ENCODE peak calls at places on chromosomes 13 and 19, in seven cellular contexts. M is pancreas, P is HL-60, K is cardiac muscle cell, A is uterus, N is lower lobe of right lung, B is fibroblast of the aortic adventitia. O is an unnamed sample.

GRCh38 chr13:40139896-40140520 is 484.5 kb downstream of the COG6 start:
- DNase-seq in K (peak; percentile 51), M (no peak), P (no peak), N (no peak), A (no peak), B (no peak), O (peak; percentile 49)

GRCh38 chr13:51643114-51643881 is 59.0 kb downstream of the WDFY2 start:
- DNase-seq in K (peak; percentile 85), M (no peak), A (no peak), N (no peak), P (no peak), B (peak; percentile 81), O (peak; percentile 93)

GRCh38 chr19:23075031-23075733 is 41.6 kb upstream of the ZNF730 start:
- DNase-seq in K (peak; percentile 84), N (peak; percentile 51), M (peak; percentile 20), A (peak; percentile 61), P (peak; percentile 12), B (peak; percentile 60), O (peak; percentile 80)

GRCh38 chr19:296476-297225 is 5.4 kb upstream of the PLPP2 start:
- DNase-seq in A (no peak), P (no peak), M (no peak), B (no peak), K (no peak), N (peak; percentile 80), O (no peak)

GRCh38 chr13:87669379-87669978 is 1.7 kb upstream of the SLITRK5 start:
- DNase-seq in B (peak; percentile 6), K (peak; percentile 26), N (no peak), M (no peak), A (no peak), P (peak; percentile 28), O (peak; percentile 42)

GRCh38 chr13:38856065-38856464 is 134.6 kb downstream of the STOML3 start:
- DNase-seq in K (no peak), P (no peak), N (no peak), A (no peak), B (no peak), M (no peak), O (no peak)

GRCh38 chr19:49338023-49338677 is 2.9 kb downstream of the CD37 start:
- DNase-seq in P (no peak), K (no peak), A (no peak), N (no peak), M (peak; percentile 62), B (no peak), O (no peak)

GRCh38 chr13:24681930-24682329 is 1.7 kb downstream of the ATP12A start:
- DNase-seq in M (no peak), K (no peak), P (no peak), A (no peak), B (no peak), N (no peak), O (no peak)

GRCh38 chr13:114105351-114106225 is 26.8 kb downstream of the RASA3 start:
- DNase-seq in N (no peak), K (no peak), A (peak; percentile 15), M (no peak), P (no peak), B (no peak), O (no peak)

GRCh38 chr13:109271555-109271954 is 514.8 kb downstream of the IRS2 start:
- DNase-seq in N (no peak), P (no peak), A (no peak), K (no peak), M (no peak), B (no peak), O (no peak)

GRCh38 chr13:94706101-94706853 is 6.1 kb downstream of the SOX21 start:
- DNase-seq in A (no peak), M (no peak), B (no peak), N (no peak), P (no peak), K (no peak), O (no peak)

GRCh38 chr13:50800091-50800739 is 43.3 kb downstream of the DLEU7 start:
- DNase-seq in B (no peak), A (no peak), K (no peak), N (no peak), P (no peak), M (no peak), O (no peak)

GRCh38 chr19:52946322-52947310 is 16.1 kb downstream of the ZNF816 start:
- DNase-seq in A (peak; percentile 79), M (peak; percentile 92), B (no peak), P (no peak), N (peak; percentile 88), K (peak; percentile 43), O (no peak)

GRCh38 chr13:73849292-73849691 is 284.9 kb downstream of the KLF12 start:
- DNase-seq in A (no peak), B (peak; percentile 48), M (no peak), N (no peak), P (no peak), K (peak; percentile 60), O (peak; percentile 61)

GRCh38 chr13:21504379-21504778 is 45.3 kb upstream of the ZDHHC20 start:
- DNase-seq in K (no peak), M (no peak), N (no peak), B (no peak), P (no peak), A (no peak), O (no peak)

GRCh38 chr13:99199541-99200432 is 867 bp upstream of the UBAC2 start:
- DNase-seq in M (no peak), P (no peak), N (no peak), A (no peak), K (no peak), B (peak; percentile 30), O (peak; percentile 13)

GRCh38 chr13:57629821-57630235 is 1.7 kb upstream of the PCDH17 start:
- DNase-seq in P (no peak), K (peak; percentile 84), M (peak; percentile 88), B (peak; percentile 67), A (peak; percentile 48), N (peak; percentile 73), O (peak; percentile 84)

GRCh38 chr13:46666727-46667456 is 113.9 kb downstream of the LRCH1 start:
- DNase-seq in A (no peak), K (no peak), M (no peak), N (no peak), P (no peak), B (no peak), O (no peak)

GRCh38 chr13:40613192-40613818 is 53.1 kb downstream of the FOXO1 start:
- DNase-seq in M (no peak), B (no peak), A (peak; percentile 41), P (no peak), K (no peak), N (no peak), O (no peak)

GRCh38 chr19:12880551-12881171 is 588 bp downstream of the DNASE2 start:
- DNase-seq in M (peak; percentile 64), K (peak; percentile 41), P (no peak), B (peak; percentile 37), N (peak; percentile 74), A (no peak), O (peak; percentile 26)

GRCh38 chr13:34589581-34589980 is 352.5 kb upstream of the NBEA start:
- DNase-seq in B (no peak), P (no peak), N (no peak), M (no peak), K (no peak), A (no peak), O (no peak)

GRCh38 chr19:44890366-44891015 is 563 bp upstream of the TOMM40 start:
- DNase-seq in B (peak; percentile 100), K (peak; percentile 100), A (peak; percentile 100), N (no peak), P (peak; percentile 100), M (peak; percentile 100), O (peak; percentile 99)
- H3K4me3 ChIP-seq in B (peak overlapping the region; percentile 71), K (peak overlapping the region; percentile 38), A (peak overlapping the region; percentile 50), N (peak overlapping the region; percentile 80), P (peak overlapping the region; percentile 37), M (peak overlapping the region; percentile 23), O (peak overlapping the region; percentile 65)

GRCh38 chr19:31659897-31660210 is 310.6 kb upstream of the TSHZ3 start:
- DNase-seq in A (no peak), K (no peak), B (peak; percentile 26), M (no peak), P (no peak), N (no peak), O (no peak)

GRCh38 chr19:31658993-31659896 is 310.0 kb upstream of the TSHZ3 start:
- DNase-seq in N (no peak), A (no peak), K (no peak), M (no peak), B (no peak), P (no peak), O (no peak)

DNA sequence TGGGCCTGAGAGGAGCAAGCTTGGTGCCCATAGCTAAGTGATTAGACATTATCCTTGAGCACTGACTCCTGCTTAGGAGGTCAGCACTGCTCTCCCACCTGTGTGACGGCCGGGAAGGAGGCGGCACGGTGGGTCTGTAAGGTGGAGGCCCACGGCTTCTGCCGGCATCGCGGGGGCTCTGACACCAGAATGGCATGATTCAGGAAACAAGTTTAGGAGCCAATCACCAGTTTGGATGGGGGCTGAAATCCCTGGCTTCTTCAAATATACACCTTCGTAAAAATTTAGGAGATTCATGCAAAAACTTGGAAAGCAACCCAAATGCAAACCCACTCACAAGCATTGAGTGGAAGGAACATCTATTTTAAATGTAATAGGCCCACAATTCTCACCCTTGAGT is 307.3 kb upstream of the TSHZ3 start:
- DNase-seq in N (no peak), M (no peak), K (no peak), A (no peak), B (no peak), P (no peak), O (no peak)
- H3K4me3 ChIP-seq in N (no peak overlapping the region), M (no peak overlapping the region), K (no peak overlapping the region), A (no peak overlapping the region), B (no peak overlapping the region), P (no peak overlapping the region), O (no peak overlapping the region)

GRCh38 chr19:45682117-45682516 is 9.6 kb downstream of the SNRPD2 start:
- DNase-seq in M (no peak), B (no peak), A (no peak), P (no peak), K (no peak), N (no peak), O (no peak)

GRCh38 chr19:45687599-45687998 is 4.2 kb downstream of the SNRPD2 start:
- DNase-seq in P (no peak), N (no peak), A (no peak), M (no peak), K (no peak), B (no peak), O (no peak)

GRCh38 chr19:45677351-45678230 is 9.6 kb downstream of the GIPR start:
- DNase-seq in M (peak; percentile 98), K (peak; percentile 93), B (peak; percentile 57), N (peak; percentile 96), A (peak; percentile 29), P (peak; percentile 75), O (peak; percentile 90)

GRCh38 chr19:45681391-45682015 is 10.2 kb downstream of the SNRPD2 start:
- DNase-seq in M (peak; percentile 90), N (peak; percentile 92), A (peak; percentile 82), P (peak; percentile 87), K (peak; percentile 82), B (peak; percentile 69), O (peak; percentile 80)

GRCh38 chr19:45682908-45683307 is 8.8 kb downstream of the SNRPD2 start:
- DNase-seq in P (no peak), A (no peak), N (no peak), B (no peak), M (no peak), K (no peak), O (no peak)
- H3K4me3 ChIP-seq in P (no peak overlapping the region), A (no peak overlapping the region), N (no peak overlapping the region), B (no peak overlapping the region), M (no peak overlapping the region), K (no peak overlapping the region), O (no peak overlapping the region)

DNA sequence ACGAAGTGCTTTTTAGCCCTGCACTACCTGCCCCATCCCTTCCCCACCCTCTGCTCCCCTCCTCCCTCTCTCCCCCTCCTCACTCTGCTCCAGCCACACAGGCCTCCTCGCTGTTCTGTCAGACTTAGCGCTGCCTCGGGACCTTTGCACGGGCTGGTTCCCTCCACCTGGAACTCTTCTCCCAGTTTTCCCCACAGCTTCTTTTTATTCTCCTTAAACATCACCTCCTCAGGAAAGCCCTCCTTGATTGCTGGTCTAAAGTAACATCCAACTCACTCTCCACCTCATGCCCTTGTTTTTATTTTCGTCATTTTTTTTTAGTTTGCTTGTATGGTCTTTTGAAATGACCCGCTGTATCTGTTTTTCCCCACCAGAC is 19.6 kb upstream of the ZNRF4 start:
- DNase-seq in P (no peak), B (no peak), K (no peak), N (no peak), A (no peak), M (no peak), O (no peak)
- H3K4me3 ChIP-seq in P (no peak overlapping the region), B (no peak overlapping the region), K (no peak overlapping the region), N (no peak overlapping the region), A (no peak overlapping the region), M (no peak overlapping the region), O (no peak overlapping the region)

O was measured in fibroblast of pulmonary artery.